ENCODE peak calls at places on chromosomes 5 and 9, in nine cellular contexts. K, S, H, A, P, Q, Z, B and Y are unnamed samples.

GRCh38 chr5:56175465-56175864 is 57.7 kb downstream of the ANKRD55 start:
- DNase-seq in B (no peak), K (no peak), P (no peak), Q (no peak), A (peak), S (no peak), H (no peak), Z (peak), Y (no peak)

GRCh38 chr9:136120119-136120393 is 1.4 kb upstream of the TMEM250 start:
- DNase-seq in S (no peak), A (no peak), P (no peak), Q (no peak), Z (no peak), H (no peak), K (no peak), B (no peak), Y (no peak)

GRCh38 chr9:128257907-128258306 is 17.9 kb downstream of the GOLGA2 start:
- DNase-seq in Q (no peak), A (no peak), Z (no peak), P (no peak), B (no peak), H (no peak), K (no peak), S (no peak), Y (no peak)

GRCh38 chr9:109500421-109500974 is 2.4 kb upstream of the PTPN3 start:
- DNase-seq in S (no peak), A (no peak), H (no peak), Q (no peak), K (no peak), B (no peak), Z (no peak), P (no peak), Y (no peak)

GRCh38 chr9:131951905-131952304 is 127.8 kb downstream of the MED27 start:
- DNase-seq in B (no peak), H (no peak), P (no peak), A (no peak), Q (no peak), K (no peak), S (peak), Z (no peak), Y (no peak)

GRCh38 chr9:89863141-89863540 is 258.3 kb downstream of the GADD45G start:
- DNase-seq in P (no peak), S (peak), K (no peak), B (no peak), H (no peak), Q (no peak), Z (no peak), A (no peak), Y (no peak)

GRCh38 chr9:96460470-96460869 is 10.5 kb downstream of the HABP4 start:
- DNase-seq in K (no peak), P (no peak), S (no peak), Q (no peak), Z (no peak), B (no peak), A (no peak), H (no peak), Y (no peak)

GRCh38 chr5:62132279-62132678 is 173.7 kb upstream of the KIF2A start:
- DNase-seq in S (no peak), A (no peak), P (no peak), B (no peak), K (no peak), H (no peak), Z (no peak), Q (no peak), Y (no peak)

GRCh38 chr9:104921067-104921741 is 6.8 kb downstream of the ABCA1 start:
- DNase-seq in K (no peak), Z (no peak), P (no peak), S (no peak), A (no peak), H (no peak), B (no peak), Q (no peak), Y (no peak)

GRCh38 chr9:119289740-119290139 is 79.5 kb downstream of the BRINP1 start:
- DNase-seq in Q (no peak), B (no peak), P (no peak), A (peak), S (no peak), H (no peak), K (no peak), Z (peak), Y (no peak)

GRCh38 chr9:95373069-95373681 is 55.7 kb upstream of the FANCC start:
- DNase-seq in A (no peak), K (no peak), S (no peak), P (no peak), Z (no peak), H (no peak), B (no peak), Q (no peak), Y (no peak)

GRCh38 chr5:67475489-67475888 is 278.9 kb upstream of the CD180 start:
- DNase-seq in Q (no peak), Z (no peak), P (no peak), A (no peak), K (no peak), S (no peak), B (no peak), H (no peak), Y (no peak)

GRCh38 chr9:78021692-78022091 is 9.9 kb downstream of the GNAQ start:
- DNase-seq in S (no peak), Q (peak), K (no peak), P (no peak), H (no peak), B (no peak), Z (no peak), A (no peak), Y (no peak)

GRCh38 chr5:38148021-38148625 is 110.2 kb upstream of the EGFLAM start:
- DNase-seq in H (no peak), S (no peak), P (no peak), B (no peak), Z (no peak), K (no peak), Q (no peak), A (no peak), Y (no peak)

GRCh38 chr5:154583545-154584168 is 105.6 kb upstream of the HAND1 start:
- DNase-seq in H (no peak), S (no peak), P (no peak), B (no peak), A (no peak), K (no peak), Z (no peak), Q (no peak), Y (no peak)

GRCh38 chr5:132056610-132057497 is 3.6 kb upstream of the IL3 start:
- DNase-seq in Q (peak), Z (no peak), K (no peak), B (no peak), H (no peak), A (no peak), P (no peak), S (peak), Y (no peak)

GRCh38 chr5:141878771-141879759 is 855 bp upstream of the PCDH1 start:
- DNase-seq in A (peak), Z (peak), Q (peak), S (peak), K (peak), H (peak), B (peak), P (peak), Y (peak)

GRCh38 chr5:111512026-111512405 is 319 bp downstream of the STARD4 start:
- DNase-seq in K (no peak), H (peak), S (no peak), Z (no peak), P (no peak), A (peak), Q (no peak), B (no peak), Y (no peak)

GRCh38 chr5:155591273-155591672 is 577.7 kb downstream of the KIF4B start:
- DNase-seq in H (no peak), Z (no peak), P (no peak), A (no peak), B (no peak), K (no peak), S (no peak), Q (no peak), Y (no peak)

GRCh38 chr5:126521130-126521529 is 73.9 kb downstream of the ALDH7A1 start:
- DNase-seq in P (no peak), S (no peak), H (no peak), Z (no peak), K (no peak), A (no peak), B (no peak), Q (no peak), Y (no peak)

GRCh38 chr9:129316281-129317030 is 138.4 kb upstream of the IER5L start:
- DNase-seq in B (no peak), Z (no peak), A (no peak), K (no peak), H (no peak), S (peak), Q (no peak), P (no peak), Y (no peak)

GRCh38 chr9:136403915-136404800 is 4.2 kb upstream of the SNAPC4 start:
- DNase-seq in B (peak), A (no peak), S (no peak), H (peak), Q (no peak), P (no peak), Z (no peak), K (peak), Y (peak)

GRCh38 chr9:121651295-121652036 is at the start of gene DAB2IP:
- DNase-seq in A (peak), P (no peak), Z (no peak), B (no peak), K (no peak), H (no peak), Q (peak), S (peak), Y (no peak)

GRCh38 chr9:134320916-134321570 is 5.2 kb upstream of the RXRA start:
- DNase-seq in A (no peak), Z (no peak), K (no peak), S (peak), Q (peak), B (no peak), H (no peak), P (no peak), Y (no peak)

GRCh38 chr5:126103872-126104271 is 319.3 kb upstream of the GRAMD2B start:
- DNase-seq in P (no peak), A (no peak), K (no peak), B (no peak), Q (no peak), S (no peak), Z (no peak), H (no peak), Y (no peak)

GRCh38 chr5:135869151-135869737 is 26.4 kb downstream of the IL9 start:
- DNase-seq in S (no peak), Q (no peak), K (no peak), B (no peak), A (no peak), H (no peak), Z (no peak), P (no peak), Y (no peak)

GRCh38 chr5:157555031-157555640 is 20.4 kb downstream of the ADAM19 start:
- DNase-seq in H (no peak), A (no peak), K (no peak), Z (no peak), B (no peak), Q (no peak), P (no peak), S (no peak), Y (no peak)

GRCh38 chr5:174426851-174427250 is 297.5 kb upstream of the MSX2 start:
- DNase-seq in K (no peak), P (no peak), H (no peak), S (no peak), Z (no peak), Q (no peak), A (no peak), B (no peak), Y (no peak)